ENCODE peak calls at places on chromosomes 4 and X, in nine cellular contexts. T is HCT116, I is tibial nerve, G is IMR-90, J is heart left ventricle, N is adrenal gland, U is transverse colon, C is A549, H is suprapubic skin. Q is an unnamed sample.

GRCh38 chrX:148422531-148422930 is 77.9 kb upstream of the AFF2 start:
- DNase-seq in T (no peak), U (no peak), J (no peak), I (no peak), N (no peak), G (no peak), H (no peak), C (no peak), Q (no peak)

GRCh38 chr4:161680146-161680545 is 483.7 kb downstream of the FSTL5 start:
- DNase-seq in G (no peak), J (no peak), N (no peak), H (no peak), T (no peak), C (no peak), I (no peak), U (no peak), Q (no peak)

GRCh38 chr4:13534344-13535063 is 9.8 kb downstream of the NKX3-2 start:
- DNase-seq in G (no peak), T (no peak), H (no peak), J (no peak), N (no peak), U (no peak), I (no peak), C (no peak), Q (no peak)

GRCh38 chr4:124943938-124944337 is 231.4 kb upstream of the ANKRD50 start:
- DNase-seq in T (peak; percentile 15), G (no peak), C (no peak), H (no peak), N (no peak), I (no peak), J (no peak), U (no peak), Q (no peak)

GRCh38 chr4:57102050-57102564 is 8.1 kb downstream of the IGFBP7 start:
- DNase-seq in T (no peak), J (no peak), H (no peak), N (peak; percentile 61), I (peak; percentile 43), C (no peak), G (peak; percentile 88), U (peak; percentile 47), Q (peak; percentile 32)

GRCh38 chr4:22524895-22525294 is 9.0 kb upstream of the ADGRA3 start:
- DNase-seq in J (no peak), U (no peak), I (no peak), G (no peak), N (no peak), T (no peak), C (no peak), H (no peak), Q (no peak)

GRCh38 chr4:77073106-77073858 is 2.5 kb downstream of the CCNI start:
- DNase-seq in G (peak; percentile 56), C (no peak), U (no peak), J (no peak), N (no peak), T (no peak), I (no peak), H (no peak), Q (no peak)

GRCh38 chr4:48141048-48141447 is 7.0 kb upstream of the TXK start:
- DNase-seq in C (peak; percentile 17), J (no peak), G (peak; percentile 56), U (no peak), H (no peak), I (no peak), N (no peak), T (no peak), Q (no peak)

GRCh38 chrX:107773206-107773605 is 2.4 kb downstream of the TSC22D3 start:
- DNase-seq in J (no peak), T (no peak), G (no peak), I (no peak), H (no peak), N (no peak), C (no peak), U (no peak), Q (peak; percentile 51)

GRCh38 chr4:41012308-41012707 is 202.0 kb downstream of the APBB2 start:
- DNase-seq in N (no peak), J (no peak), H (no peak), G (peak; percentile 51), U (no peak), C (no peak), T (no peak), I (no peak), Q (no peak)

GRCh38 chr4:148998719-148999118 is 556.5 kb upstream of the NR3C2 start:
- DNase-seq in T (peak; percentile 24), G (peak; percentile 17), U (no peak), J (no peak), I (no peak), C (no peak), H (no peak), N (no peak), Q (no peak)

GRCh38 chr4:152360045-152360410 is 175.9 kb downstream of the FBXW7 start:
- DNase-seq in C (no peak), U (no peak), J (no peak), T (no peak), G (peak; percentile 47), N (no peak), H (no peak), I (no peak), Q (no peak)

GRCh38 chr4:168337550-168337940 is 19.0 kb upstream of the DDX60 start:
- DNase-seq in J (no peak), G (peak; percentile 39), N (no peak), I (no peak), C (no peak), H (no peak), T (no peak), U (no peak), Q (no peak)

GRCh38 chr4:171812377-171813194 is 618 bp upstream of the GALNTL6 start:
- DNase-seq in J (peak; percentile 55), C (no peak), G (no peak), T (no peak), I (no peak), N (no peak), U (no peak), H (no peak), Q (no peak)

GRCh38 chr4:80199947-80200346 is 2.6 kb downstream of the PRDM8 start:
- DNase-seq in T (no peak), N (no peak), I (no peak), H (no peak), J (no peak), U (no peak), C (no peak), G (no peak), Q (no peak)

GRCh38 chr4:99763635-99764101 is 53.0 kb upstream of the DAPP1 start:
- DNase-seq in H (no peak), J (no peak), N (peak; percentile 83), G (peak; percentile 89), U (no peak), I (no peak), C (peak; percentile 8), T (peak; percentile 49), Q (peak; percentile 53)

DNA sequence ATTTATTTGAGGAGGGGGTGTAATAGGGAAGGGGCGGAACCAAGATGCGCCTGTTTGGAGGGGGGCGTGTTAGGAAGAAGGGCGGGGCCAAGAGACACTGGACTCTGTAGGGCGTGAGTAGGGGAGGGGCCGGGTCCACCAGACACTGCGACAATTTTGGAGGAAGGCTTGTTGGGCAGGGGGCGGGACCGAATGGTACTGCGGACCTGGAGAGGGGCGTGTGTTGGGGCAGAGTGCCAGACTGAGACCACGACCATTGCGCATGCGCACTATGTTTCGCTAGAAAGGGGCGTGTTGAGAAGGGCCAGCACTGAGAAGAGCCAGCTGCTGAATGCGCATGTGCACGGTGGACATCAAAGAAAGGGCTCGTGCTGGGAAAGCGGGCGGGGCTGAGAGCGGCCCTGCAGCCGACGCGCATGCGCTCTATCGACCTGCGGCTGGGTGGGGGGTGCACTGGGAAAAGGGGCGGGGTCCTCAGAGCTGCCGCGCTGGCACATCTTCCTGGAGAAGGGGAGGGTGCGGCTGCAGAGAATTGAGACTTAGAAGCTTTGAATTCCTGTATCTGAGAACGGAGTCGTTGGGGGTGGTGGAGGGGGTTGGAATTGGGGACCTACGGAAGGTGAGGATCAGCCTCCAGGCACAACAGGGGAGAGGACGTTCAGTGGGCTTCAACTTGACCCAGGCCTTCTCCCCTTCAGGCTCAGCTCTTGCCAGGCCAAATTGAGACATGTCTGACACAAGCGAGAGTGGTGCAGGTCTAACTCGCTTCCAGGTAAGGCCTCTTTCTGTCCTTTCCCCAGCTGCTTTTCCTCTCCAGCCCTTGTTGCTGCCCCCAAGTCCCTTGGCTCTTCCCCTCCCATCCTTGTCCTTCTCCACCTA is 1.3 kb downstream of the MAGED2 start:
- DNase-seq in N (peak; percentile 95), C (peak; percentile 89), U (peak; percentile 94), G (peak; percentile 96), I (peak; percentile 79), H (peak; percentile 92), J (peak; percentile 94), T (peak; percentile 87), Q (peak; percentile 95)
- TF ChIP-seq POLR2A in N (peak; percentile 7), C (no peak), U (no peak), G (no peak), I (no peak), H (no peak), J (no peak), T (no peak), Q (no peak)

DNA sequence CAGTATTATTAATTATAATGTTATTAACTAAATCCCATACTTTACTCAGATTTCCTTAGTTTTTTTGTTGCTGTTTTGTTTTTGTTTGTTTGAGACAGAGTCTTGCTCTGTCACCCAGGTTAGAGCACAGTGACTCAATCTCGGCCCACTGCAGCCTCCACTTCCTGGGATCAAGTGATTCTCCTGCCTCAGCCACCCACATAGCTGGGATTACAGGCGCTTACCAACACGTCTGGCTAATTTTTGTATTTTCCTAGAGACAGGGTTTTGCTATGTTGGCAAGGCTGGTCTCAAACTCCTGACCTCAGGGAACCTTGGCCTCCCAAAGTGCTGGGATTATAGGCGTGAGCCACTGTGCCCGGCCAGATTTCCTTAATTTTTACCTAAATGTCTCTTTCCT is 72.2 kb downstream of the ANAPC4 start:
- DNase-seq in I (no peak), C (no peak), U (no peak), G (no peak), T (no peak), H (no peak), J (no peak), N (no peak), Q (no peak)
- H3K27ac ChIP-seq in I (no peak overlapping the region), C (no peak overlapping the region), U (no peak overlapping the region), G (no peak overlapping the region), T (no peak overlapping the region), H (no peak overlapping the region), J (no peak overlapping the region), N (no peak overlapping the region), Q (no peak overlapping the region)

DNA sequence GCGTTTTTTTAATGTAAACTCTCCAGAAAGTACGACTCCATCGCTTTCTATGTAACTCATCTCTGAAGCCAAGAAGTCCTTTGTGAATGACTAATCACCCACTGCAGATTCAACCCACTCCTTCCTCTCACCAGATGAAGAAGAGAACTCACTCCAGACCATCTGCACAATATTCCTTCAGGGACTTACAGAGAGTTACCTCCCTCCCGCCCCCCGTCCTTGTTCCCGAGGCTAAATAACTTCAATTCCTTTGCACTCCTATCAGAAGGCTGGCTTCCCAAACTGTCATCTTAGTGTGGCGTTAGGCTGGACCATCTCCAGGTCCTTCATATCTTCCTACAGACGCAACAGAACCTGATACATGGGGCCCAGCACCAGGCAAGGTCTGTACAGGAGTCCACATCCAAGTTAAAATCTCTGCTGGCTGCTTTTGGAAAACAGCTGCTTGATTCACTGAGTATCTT is 82.4 kb downstream of the AFAP1 start:
- DNase-seq in J (no peak), H (no peak), G (peak; percentile 99), C (no peak), U (no peak), N (no peak), I (no peak), T (no peak), Q (peak; percentile 36)
- H3K4me3 ChIP-seq in J (no peak overlapping the region), H (no peak overlapping the region), G (no peak overlapping the region), C (no peak overlapping the region), U (no peak overlapping the region), N (no peak overlapping the region), I (no peak overlapping the region), T (no peak overlapping the region), Q (no peak overlapping the region)

GRCh38 chrX:37846934-37847732 is at the start of gene DYNLT3:
- DNase-seq in I (peak; percentile 49), N (peak; percentile 86), G (peak; percentile 52), J (peak; percentile 89), H (peak; percentile 84), C (peak; percentile 35), U (peak; percentile 90), T (peak; percentile 76), Q (peak; percentile 87)
- TF ChIP-seq POLR2A in I (peak; percentile 58), N (peak; percentile 91), G (peak; percentile 69), J (peak; percentile 90), H (no peak), C (no peak), U (peak; percentile 83), T (no peak), Q (peak; percentile 76)